ENCODE peak calls at places on chromosomes 2 and 18, in eight cellular contexts. Z is mammary epithelial cell; F is HCT116; T is right atrium auricular region; H is ovary; G is thoracic aorta; Y is fibroblast of lung; R is CD8-positive, alpha-beta T cell. C is an unnamed sample. For H3K27me3, the result is how much of the 10 kb centered on the place peaks cover.

GRCh38 chr2:191899442-191899841 is 52.6 kb upstream of the CAVIN2 start:
- DNase-seq in G (no peak), F (no peak), Y (peak), Z (peak), R (no peak), T (no peak), H (no peak), C (no peak)

GRCh38 chr2:42810971-42811865 is 18.8 kb upstream of the HAAO start:
- DNase-seq in Z (no peak), F (no peak), R (peak), Y (peak), T (peak), H (peak), G (no peak), C (peak)

GRCh38 chr2:28904295-28904694 is 9.8 kb downstream of the WDR43 start:
- DNase-seq in T (no peak), Z (peak), R (no peak), G (no peak), F (no peak), Y (peak), H (no peak), C (no peak)

GRCh38 chr2:108701208-108701607 is 18.1 kb upstream of the RANBP2 start:
- DNase-seq in H (no peak), R (no peak), G (no peak), Z (no peak), F (no peak), Y (peak), T (no peak), C (no peak)

GRCh38 chr18:61551586-61551985 is 218.4 kb downstream of the CDH20 start:
- DNase-seq in H (no peak), G (no peak), Y (peak), T (no peak), Z (peak), F (peak), R (no peak), C (no peak)

GRCh38 chr2:196314780-196315179 is 143.4 kb upstream of the STK17B start:
- DNase-seq in Z (no peak), Y (peak), R (no peak), G (no peak), F (no peak), T (no peak), H (no peak), C (no peak)

GRCh38 chr2:223944704-223945531 is at the start of gene WDFY1:
- DNase-seq in G (no peak), T (peak), Z (peak), R (peak), F (peak), Y (peak), H (peak), C (peak)

GRCh38 chr18:48909721-48910120 is 41.0 kb downstream of the SMAD7 start:
- DNase-seq in F (no peak), Z (no peak), Y (no peak), H (no peak), T (no peak), G (no peak), R (no peak), C (no peak)

GRCh38 chr18:68542818-68543217 is 172.1 kb downstream of the TMX3 start:
- DNase-seq in R (no peak), T (no peak), Y (no peak), F (no peak), G (no peak), Z (no peak), H (no peak), C (no peak)

GRCh38 chr2:161943012-161943411 is 131.0 kb downstream of the DPP4 start:
- DNase-seq in T (no peak), H (no peak), F (no peak), R (no peak), Y (no peak), G (no peak), Z (no peak), C (no peak)

GRCh38 chr2:147030966-147031760 is 813.7 kb upstream of the ACVR2A start:
- DNase-seq in F (peak), H (no peak), Y (peak), T (no peak), R (no peak), Z (peak), G (no peak), C (no peak)

GRCh38 chr2:215320102-215320501 is 8.2 kb downstream of the ATIC start:
- DNase-seq in R (no peak), G (no peak), T (no peak), H (no peak), F (no peak), Y (no peak), Z (no peak), C (no peak)

GRCh38 chr2:190635781-190636180 is 13.1 kb upstream of the NAB1 start:
- DNase-seq in Y (no peak), Z (no peak), R (peak), H (no peak), T (no peak), F (no peak), G (no peak), C (no peak)

GRCh38 chr2:160061533-160062282 is 707 bp downstream of the PLA2R1 start:
- DNase-seq in G (no peak), R (no peak), F (no peak), T (no peak), H (peak), Y (no peak), Z (no peak), C (no peak)

GRCh38 chr2:135512099-135512498 is 18.9 kb downstream of the ZRANB3 start:
- DNase-seq in H (no peak), Y (peak), Z (no peak), T (no peak), G (no peak), R (no peak), F (no peak), C (no peak)

GRCh38 chr2:220961461-220961860 is 610.6 kb downstream of the EPHA4 start:
- DNase-seq in R (no peak), F (no peak), H (no peak), Y (no peak), T (no peak), G (no peak), Z (no peak), C (no peak)

GRCh38 chr2:173159794-173160463 is 84.3 kb downstream of the MAP3K20 start:
- DNase-seq in Y (peak), R (no peak), G (peak), T (peak), H (peak), Z (peak), F (peak), C (peak)

GRCh38 chr2:12931211-12931844 is 214.6 kb downstream of the TRIB2 start:
- DNase-seq in R (peak), G (no peak), T (no peak), F (peak), Y (peak), Z (peak), H (no peak), C (no peak)

GRCh38 chr2:80896576-80896975 is 592.0 kb upstream of the LRRTM1 start:
- DNase-seq in H (no peak), F (no peak), Y (no peak), G (no peak), T (no peak), Z (no peak), R (no peak), C (no peak)

GRCh38 chr2:150733219-150733618 is 245.8 kb upstream of the RND3 start:
- DNase-seq in Z (no peak), H (no peak), G (no peak), F (no peak), T (no peak), Y (no peak), R (no peak), C (no peak)

GRCh38 chr2:226300487-226300886 is 499.1 kb downstream of the IRS1 start:
- DNase-seq in G (no peak), Z (no peak), R (no peak), F (no peak), H (no peak), Y (no peak), T (no peak), C (no peak)

GRCh38 chr2:170464268-170464667 is 250.9 kb upstream of the SP5 start:
- DNase-seq in T (no peak), H (no peak), F (no peak), R (no peak), Y (no peak), G (no peak), Z (no peak), C (no peak)

GRCh38 chr2:237319086-237319820 is 94.7 kb downstream of the COL6A3 start:
- DNase-seq in G (no peak), H (no peak), Y (no peak), Z (no peak), R (no peak), T (peak), F (no peak), C (no peak)

GRCh38 chr2:53739057-53739456 is 28.5 kb upstream of the CHAC2 start:
- DNase-seq in R (no peak), H (no peak), F (no peak), Y (no peak), T (no peak), G (no peak), Z (no peak), C (no peak)

GRCh38 chr2:28333606-28334526 is 58.8 kb upstream of the FOSL2 start:
- DNase-seq in T (no peak), F (no peak), Y (no peak), G (no peak), H (peak), Z (no peak), R (no peak), C (no peak)

GRCh38 chr2:33246432-33246831 is 230.0 kb upstream of the RASGRP3 start:
- DNase-seq in H (no peak), Y (no peak), F (no peak), Z (no peak), R (no peak), T (no peak), G (no peak), C (no peak)

GRCh38 chr2:224520064-224520463 is 65.1 kb downstream of the CUL3 start:
- DNase-seq in Y (peak), H (no peak), G (no peak), T (no peak), Z (peak), R (peak), F (no peak), C (no peak)

GRCh38 chr2:45293182-45293581 is 283.9 kb upstream of the SIX2 start:
- DNase-seq in T (no peak), F (no peak), R (no peak), H (no peak), Z (no peak), G (no peak), Y (peak), C (no peak)

GRCh38 chr18:11736656-11737055 is 47.6 kb downstream of the GNAL start:
- DNase-seq in R (no peak), Z (peak), G (no peak), T (no peak), Y (no peak), H (no peak), F (no peak), C (no peak)

GRCh38 chr2:221994926-221995325 is 303.9 kb downstream of the PAX3 start:
- DNase-seq in H (no peak), G (no peak), R (no peak), Y (no peak), F (no peak), T (no peak), Z (no peak), C (no peak)

GRCh38 chr18:32773187-32773712 is 427 bp upstream of the KLHL14 start:
- DNase-seq in Z (no peak), T (no peak), H (no peak), F (no peak), G (no peak), R (no peak), Y (no peak), C (peak)

GRCh38 chr2:42192642-42193566 is 23.8 kb downstream of the EML4 start:
- DNase-seq in R (no peak), T (no peak), H (no peak), G (no peak), Z (no peak), F (no peak), Y (no peak), C (no peak)

GRCh38 chr18:13447621-13448020 is 229.1 kb downstream of the LDLRAD4 start:
- DNase-seq in Y (peak), H (no peak), Z (no peak), G (no peak), F (no peak), R (no peak), T (peak), C (no peak)

GRCh38 chr18:72828601-72829000 is 39.2 kb downstream of the NETO1 start:
- DNase-seq in T (no peak), H (no peak), G (no peak), Y (no peak), Z (no peak), F (no peak), R (no peak), C (no peak)

GRCh38 chr2:16239296-16239850 is 299.0 kb downstream of the MYCN start:
- DNase-seq in H (no peak), F (no peak), Z (no peak), R (no peak), T (no peak), Y (no peak), G (no peak), C (no peak)

GRCh38 chr18:36499938-36500337 is 202.4 kb downstream of the FHOD3 start:
- DNase-seq in Z (peak), G (no peak), Y (peak), T (no peak), F (no peak), R (no peak), H (no peak), C (no peak)

GRCh38 chr2:62304429-62305417 is 108.8 kb downstream of the B3GNT2 start:
- DNase-seq in R (peak), F (peak), T (peak), Z (peak), Y (peak), G (peak), H (peak), C (peak)

GRCh38 chr2:203021986-203022385 is 7.3 kb downstream of the NBEAL1 start:
- DNase-seq in T (no peak), H (no peak), G (no peak), Y (peak), R (no peak), Z (no peak), F (no peak), C (no peak)

GRCh38 chr2:180033993-180034894 is 27.1 kb upstream of the CWC22 start:
- DNase-seq in G (no peak), F (no peak), R (no peak), Y (peak), Z (no peak), H (no peak), T (no peak), C (no peak)

GRCh38 chr2:26715528-26716270 is 23.2 kb downstream of the KCNK3 start:
- DNase-seq in F (no peak), Z (no peak), H (no peak), R (no peak), G (no peak), T (no peak), Y (no peak), C (no peak)

DNA sequence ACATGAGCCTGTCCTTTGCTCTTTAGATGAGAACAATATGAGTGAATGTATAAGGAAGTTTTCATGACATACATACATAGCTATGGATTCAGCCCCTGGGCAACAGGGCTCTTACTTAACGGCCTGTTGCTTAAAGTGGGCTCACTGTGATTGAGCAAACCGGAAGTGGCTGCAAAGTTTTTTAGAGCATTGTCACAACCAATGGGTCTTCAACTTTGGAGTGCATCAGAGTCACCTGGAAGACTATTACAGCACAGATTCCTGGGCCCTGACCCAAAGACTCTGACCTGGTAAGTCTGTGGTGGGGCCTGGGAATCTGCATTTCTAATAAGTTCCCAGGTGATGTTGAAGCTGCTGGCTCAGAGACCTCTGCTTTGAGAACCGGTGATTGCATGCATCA is 106.3 kb upstream of the SEC11C start:
- DNase-seq in Z (no peak), R (no peak), G (no peak), H (no peak), Y (no peak), T (no peak), F (no peak), C (no peak)
- H3K27me3 ChIP-seq in Z (under half), R (under half), G (under half), H (under half), Y (under half), T (under half), F (under half), C (under half)

DNA sequence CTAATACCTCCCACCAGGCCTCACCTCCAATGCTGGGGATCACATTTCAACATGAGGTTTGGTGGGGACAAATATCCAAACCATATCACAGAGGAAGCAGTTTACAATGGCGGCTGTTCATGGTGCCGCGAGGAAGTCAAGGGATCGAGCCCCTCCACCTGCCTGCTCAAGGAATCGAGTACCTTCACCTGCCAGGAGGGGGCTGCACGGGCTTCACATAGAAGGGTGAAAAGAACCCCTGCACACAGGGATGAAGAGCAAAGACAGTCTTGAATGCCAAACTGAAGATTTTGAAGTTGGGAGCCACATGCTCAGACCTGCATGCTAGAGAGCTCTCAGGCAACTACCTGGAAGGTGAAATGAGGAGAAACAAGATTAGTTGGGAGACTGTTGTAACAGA is 110.3 kb downstream of the KCNF1 start:
- DNase-seq in G (no peak), F (no peak), H (no peak), Y (no peak), T (no peak), Z (no peak), R (no peak), C (no peak)
- TF ChIP-seq CTCF in G (no peak), F (peak), H (no peak), Y (no peak), T (no peak), Z (no peak), R (no peak), C (no peak)

GRCh38 chr2:159054985-159055384 is 86.5 kb downstream of the TANC1 start:
- DNase-seq in G (no peak), T (no peak), H (no peak), Y (no peak), F (no peak), Z (no peak), R (no peak), C (no peak)

GRCh38 chr2:159051656-159052055 is 83.2 kb downstream of the TANC1 start:
- DNase-seq in T (no peak), Z (no peak), F (no peak), R (no peak), G (no peak), H (no peak), Y (no peak), C (no peak)

GRCh38 chr2:159053186-159054031 is 85.0 kb downstream of the TANC1 start:
- DNase-seq in G (no peak), Z (no peak), Y (peak), H (no peak), F (no peak), T (no peak), R (no peak), C (no peak)

GRCh38 chr2:159052157-159052561 is 83.7 kb downstream of the TANC1 start:
- DNase-seq in Z (no peak), Y (no peak), T (no peak), R (no peak), G (no peak), H (no peak), F (no peak), C (no peak)

DNA sequence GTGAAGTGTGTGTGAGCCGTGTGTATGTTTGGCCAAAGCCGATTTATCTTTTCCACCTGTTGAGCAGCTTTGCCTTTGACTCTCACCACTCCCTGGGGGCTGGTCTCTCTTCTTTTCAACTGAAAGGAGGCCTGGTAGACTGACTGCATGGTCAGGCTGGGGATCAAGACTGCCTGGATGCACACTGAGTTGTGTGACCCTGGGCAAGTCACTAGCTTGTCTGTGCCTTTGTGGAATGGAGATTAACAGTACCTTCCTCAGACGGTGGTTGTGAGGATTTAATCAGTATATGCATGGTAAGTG is 85.5 kb downstream of the TANC1 start:
- DNase-seq in H (no peak), F (no peak), G (no peak), Z (no peak), R (no peak), T (no peak), Y (no peak), C (no peak)
- H3K27ac ChIP-seq in H (no peak), F (no peak), G (no peak), Z (peak), R (no peak), T (no peak), Y (no peak), C (no peak)

GRCh38 chr2:629961-630360 is 47.2 kb downstream of the TMEM18 start:
- DNase-seq in F (no peak), R (no peak), T (no peak), Z (no peak), Y (no peak), H (no peak), G (no peak), C (no peak)
- H3K27me3 ChIP-seq in F (under half), R (under half), T (under half), Z (under half), Y (under half), H (under half), G (under half), C (under half)

GRCh38 chr2:155372969-155373368 is 674.5 kb downstream of the KCNJ3 start:
- DNase-seq in T (no peak), H (no peak), G (no peak), Y (peak), Z (peak), R (no peak), F (peak), C (no peak)
- TF ChIP-seq CTCF in T (no peak), H (no peak), G (no peak), Y (peak), Z (peak), R (no peak), F (no peak), C (no peak)

GRCh38 chr2:144432921-144433320 is 87.0 kb downstream of the ZEB2 start:
- DNase-seq in R (no peak), Z (no peak), F (no peak), G (no peak), Y (peak), T (no peak), H (no peak), C (no peak)

GRCh38 chr2:144432014-144432413 is 87.9 kb downstream of the ZEB2 start:
- DNase-seq in R (no peak), G (no peak), F (no peak), Y (no peak), Z (no peak), T (no peak), H (no peak), C (no peak)

GRCh38 chr2:144429396-144430112 is 90.4 kb downstream of the ZEB2 start:
- DNase-seq in R (no peak), Y (no peak), Z (no peak), F (no peak), G (no peak), H (no peak), T (no peak), C (no peak)

GRCh38 chr2:144431384-144431783 is 88.5 kb downstream of the ZEB2 start:
- DNase-seq in Y (no peak), Z (no peak), F (no peak), G (no peak), T (no peak), H (no peak), R (no peak), C (no peak)

DNA sequence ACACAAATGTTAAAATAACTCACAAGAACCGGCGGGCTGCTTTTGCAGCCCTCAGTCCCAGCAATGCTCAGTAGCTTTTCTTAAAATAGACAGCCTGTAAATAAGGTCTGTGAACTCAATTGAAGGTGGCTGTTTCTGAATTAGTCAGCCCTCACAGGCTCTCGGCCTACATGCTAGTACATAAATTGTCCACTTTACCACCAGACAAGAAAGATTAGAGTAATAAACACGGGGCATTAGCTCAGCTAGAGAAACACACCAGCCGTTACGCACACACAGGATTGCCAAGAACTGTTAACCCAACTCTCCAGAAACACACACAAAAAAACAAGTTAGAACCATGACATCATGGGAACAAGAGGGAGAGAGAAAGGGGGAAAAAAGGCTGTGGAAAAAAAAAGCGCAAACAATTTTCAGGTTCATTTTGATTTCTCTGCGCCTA is 89.2 kb downstream of the ZEB2 start:
- DNase-seq in T (no peak), H (peak), Z (no peak), F (no peak), R (no peak), Y (peak), G (no peak), C (no peak)
- H3K27ac ChIP-seq in T (peak), H (peak), Z (no peak), F (no peak), R (no peak), Y (peak), G (peak), C (peak)

C was measured in Peyer's patch.